ENCODE peak calls at places on chromosomes 1 and 21, in six cellular contexts. One of them, this sample, is unnamed.

GRCh38 chr1:207463021-207463420 is 8.9 kb downstream of the CR2 start:
- DNase-seq in activated naive CD8-positive, alpha-beta T cell treated with anti-CD3 and anti-CD28 coated beads, Interleukin-2, amount 50 U/mL, for 24 hours: no peak
- DNase-seq in activated CD8-positive, alpha-beta memory T cell treated with anti-CD3 and anti-CD28 coated beads for 48 hours: no peak
- DNase-seq in hepatic stellate cell: no peak
- DNase-seq in GM12891: no peak
- DNase-seq in EL: peak; percentile 21
- DNase-seq in this sample: no peak

GRCh38 chr1:68384321-68384813 is 65.4 kb downstream of the RPE65 start:
- DNase-seq in EL: peak; percentile 99
- DNase-seq in activated CD8-positive, alpha-beta memory T cell treated with anti-CD3 and anti-CD28 coated beads for 48 hours: no peak
- DNase-seq in GM12891: no peak
- DNase-seq in hepatic stellate cell: peak; percentile 90
- DNase-seq in activated naive CD8-positive, alpha-beta T cell treated with anti-CD3 and anti-CD28 coated beads, Interleukin-2, amount 50 U/mL, for 24 hours: no peak
- DNase-seq in this sample: peak; percentile 85

GRCh38 chr1:16076003-16076870 is 2.8 kb upstream of the FAM131C start:
- DNase-seq in hepatic stellate cell: peak; percentile 96
- DNase-seq in EL: peak; percentile 95
- DNase-seq in activated naive CD8-positive, alpha-beta T cell treated with anti-CD3 and anti-CD28 coated beads, Interleukin-2, amount 50 U/mL, for 24 hours: no peak
- DNase-seq in activated CD8-positive, alpha-beta memory T cell treated with anti-CD3 and anti-CD28 coated beads for 48 hours: no peak
- DNase-seq in GM12891: no peak
- DNase-seq in this sample: peak; percentile 84

GRCh38 chr1:227043755-227044154 is 103.7 kb downstream of the COQ8A start:
- DNase-seq in EL: peak; percentile 21
- DNase-seq in GM12891: no peak
- DNase-seq in activated CD8-positive, alpha-beta memory T cell treated with anti-CD3 and anti-CD28 coated beads for 48 hours: no peak
- DNase-seq in activated naive CD8-positive, alpha-beta T cell treated with anti-CD3 and anti-CD28 coated beads, Interleukin-2, amount 50 U/mL, for 24 hours: no peak
- DNase-seq in hepatic stellate cell: peak; percentile 3
- DNase-seq in this sample: no peak

GRCh38 chr1:62003777-62004176 is 190.9 kb upstream of the L1TD1 start:
- DNase-seq in EL: no peak
- DNase-seq in hepatic stellate cell: no peak
- DNase-seq in GM12891: no peak
- DNase-seq in activated CD8-positive, alpha-beta memory T cell treated with anti-CD3 and anti-CD28 coated beads for 48 hours: no peak
- DNase-seq in activated naive CD8-positive, alpha-beta T cell treated with anti-CD3 and anti-CD28 coated beads, Interleukin-2, amount 50 U/mL, for 24 hours: no peak
- DNase-seq in this sample: no peak

GRCh38 chr1:19926296-19927129 is 3.1 kb upstream of the PLA2G2E start:
- DNase-seq in hepatic stellate cell: no peak
- DNase-seq in EL: no peak
- DNase-seq in GM12891: no peak
- DNase-seq in activated naive CD8-positive, alpha-beta T cell treated with anti-CD3 and anti-CD28 coated beads, Interleukin-2, amount 50 U/mL, for 24 hours: no peak
- DNase-seq in activated CD8-positive, alpha-beta memory T cell treated with anti-CD3 and anti-CD28 coated beads for 48 hours: no peak
- DNase-seq in this sample: peak; percentile 80

GRCh38 chr1:59089922-59090457 is 206.9 kb upstream of the FGGY start:
- DNase-seq in activated naive CD8-positive, alpha-beta T cell treated with anti-CD3 and anti-CD28 coated beads, Interleukin-2, amount 50 U/mL, for 24 hours: no peak
- DNase-seq in activated CD8-positive, alpha-beta memory T cell treated with anti-CD3 and anti-CD28 coated beads for 48 hours: no peak
- DNase-seq in EL: no peak
- DNase-seq in hepatic stellate cell: no peak
- DNase-seq in GM12891: no peak
- DNase-seq in this sample: no peak

GRCh38 chr1:155026588-155026987 is 7.0 kb downstream of the DCST2 start:
- DNase-seq in hepatic stellate cell: no peak
- DNase-seq in EL: peak; percentile 65
- DNase-seq in GM12891: no peak
- DNase-seq in activated naive CD8-positive, alpha-beta T cell treated with anti-CD3 and anti-CD28 coated beads, Interleukin-2, amount 50 U/mL, for 24 hours: no peak
- DNase-seq in activated CD8-positive, alpha-beta memory T cell treated with anti-CD3 and anti-CD28 coated beads for 48 hours: no peak
- DNase-seq in this sample: peak; percentile 74

GRCh38 chr21:44954281-44954771 is 14.5 kb downstream of the SLX9 start:
- DNase-seq in hepatic stellate cell: no peak
- DNase-seq in EL: no peak
- DNase-seq in activated CD8-positive, alpha-beta memory T cell treated with anti-CD3 and anti-CD28 coated beads for 48 hours: no peak
- DNase-seq in GM12891: no peak
- DNase-seq in activated naive CD8-positive, alpha-beta T cell treated with anti-CD3 and anti-CD28 coated beads, Interleukin-2, amount 50 U/mL, for 24 hours: no peak
- DNase-seq in this sample: no peak

This sample was measured in islet precursor cell.